ENCODE peak calls at places on chromosomes 6 and 20, in four cellular contexts. S is stomach, J is fibroblast of the aortic adventitia, A is lower leg skin. F is an unnamed sample.

GRCh38 chr6:118263929-118264486 is 284.1 kb upstream of the PLN start:
- DNase-seq in S (no peak), J (peak), A (no peak), F (no peak)

GRCh38 chr20:18276821-18277220 is 11.5 kb upstream of the ZNF133 start:
- DNase-seq in S (peak), J (peak), A (peak), F (peak)

GRCh38 chr6:113995632-113996031 is 24.7 kb upstream of the HDAC2 start:
- DNase-seq in S (no peak), J (peak), A (no peak), F (no peak)

GRCh38 chr20:25408890-25409289 is 1.4 kb downstream of the GINS1 start:
- DNase-seq in S (no peak), J (no peak), A (no peak), F (peak)

GRCh38 chr6:24780206-24780605 is 5.5 kb downstream of the GMNN start:
- DNase-seq in S (no peak), J (no peak), A (no peak), F (no peak)

GRCh38 chr6:114315841-114316595 is 26.8 kb downstream of the HS3ST5 start:
- DNase-seq in S (no peak), J (no peak), A (no peak), F (no peak)

GRCh38 chr6:5208491-5208890 is 52.3 kb downstream of the LYRM4 start:
- DNase-seq in S (no peak), J (peak), A (no peak), F (no peak)

GRCh38 chr6:112626468-112627082 is 279.4 kb downstream of the RFPL4B start:
- DNase-seq in S (no peak), J (peak), A (no peak), F (no peak)

GRCh38 chr6:72651191-72651590 is 29.3 kb downstream of the KCNQ5 start:
- DNase-seq in S (no peak), J (peak), A (no peak), F (no peak)

GRCh38 chr20:21450572-21450971 is 53.2 kb upstream of the NKX2-4 start:
- DNase-seq in S (no peak), J (no peak), A (no peak), F (no peak)

GRCh38 chr20:4661191-4661590 is 60.5 kb upstream of the PRND start:
- DNase-seq in S (no peak), J (no peak), A (no peak), F (no peak)

GRCh38 chr20:25508083-25508770 is 77.1 kb downstream of the NINL start:
- DNase-seq in S (no peak), J (peak), A (no peak), F (no peak)

GRCh38 chr6:46184114-46184513 is 13.3 kb upstream of the ENPP5 start:
- DNase-seq in S (no peak), J (peak), A (no peak), F (no peak)

GRCh38 chr6:53734473-53735299 is 60.1 kb upstream of the LRRC1 start:
- DNase-seq in S (peak), J (peak), A (no peak), F (no peak)

GRCh38 chr20:63090682-63091571 is 84.2 kb upstream of the BHLHE23 start:
- DNase-seq in S (no peak), J (no peak), A (no peak), F (peak)

GRCh38 chr6:147503587-147503986 is 4.9 kb upstream of the SAMD5 start:
- DNase-seq in S (no peak), J (no peak), A (no peak), F (no peak)

GRCh38 chr6:70905676-70906075 is 51.2 kb downstream of the B3GAT2 start:
- DNase-seq in S (no peak), J (no peak), A (no peak), F (no peak)

GRCh38 chr6:94736231-94736630 is 841.1 kb upstream of the MANEA start:
- DNase-seq in S (no peak), J (no peak), A (no peak), F (no peak)

GRCh38 chr20:38635721-38636285 is 34.2 kb downstream of the ARHGAP40 start:
- DNase-seq in S (no peak), J (peak), A (no peak), F (no peak)

GRCh38 chr6:169035381-169036280 is 218.0 kb downstream of the THBS2 start:
- DNase-seq in S (no peak), J (peak), A (no peak), F (no peak)

GRCh38 chr6:162124710-162125435 is 602.7 kb downstream of the PRKN start:
- DNase-seq in S (no peak), J (no peak), A (no peak), F (no peak)

GRCh38 chr6:24401458-24401857 is 1.3 kb upstream of the MRS2 start:
- DNase-seq in S (no peak), J (no peak), A (no peak), F (no peak)

GRCh38 chr20:11447371-11448100 is 470.2 kb upstream of the BTBD3 start:
- DNase-seq in S (no peak), J (no peak), A (no peak), F (no peak)

GRCh38 chr20:22414354-22414753 is 170.0 kb downstream of the FOXA2 start:
- DNase-seq in S (no peak), J (peak), A (no peak), F (no peak)

GRCh38 chr20:36712775-36713174 is 33.1 kb downstream of the NDRG3 start:
- DNase-seq in S (no peak), J (no peak), A (no peak), F (no peak)

GRCh38 chr20:36720510-36720909 is 25.4 kb downstream of the NDRG3 start:
- DNase-seq in S (no peak), J (peak), A (no peak), F (no peak)

GRCh38 chr20:36717657-36718056 is 28.2 kb downstream of the NDRG3 start:
- DNase-seq in S (no peak), J (peak), A (no peak), F (no peak)
- TF ChIP-seq CTCF in S (no peak), J (peak), A (no peak), F (peak)

DNA sequence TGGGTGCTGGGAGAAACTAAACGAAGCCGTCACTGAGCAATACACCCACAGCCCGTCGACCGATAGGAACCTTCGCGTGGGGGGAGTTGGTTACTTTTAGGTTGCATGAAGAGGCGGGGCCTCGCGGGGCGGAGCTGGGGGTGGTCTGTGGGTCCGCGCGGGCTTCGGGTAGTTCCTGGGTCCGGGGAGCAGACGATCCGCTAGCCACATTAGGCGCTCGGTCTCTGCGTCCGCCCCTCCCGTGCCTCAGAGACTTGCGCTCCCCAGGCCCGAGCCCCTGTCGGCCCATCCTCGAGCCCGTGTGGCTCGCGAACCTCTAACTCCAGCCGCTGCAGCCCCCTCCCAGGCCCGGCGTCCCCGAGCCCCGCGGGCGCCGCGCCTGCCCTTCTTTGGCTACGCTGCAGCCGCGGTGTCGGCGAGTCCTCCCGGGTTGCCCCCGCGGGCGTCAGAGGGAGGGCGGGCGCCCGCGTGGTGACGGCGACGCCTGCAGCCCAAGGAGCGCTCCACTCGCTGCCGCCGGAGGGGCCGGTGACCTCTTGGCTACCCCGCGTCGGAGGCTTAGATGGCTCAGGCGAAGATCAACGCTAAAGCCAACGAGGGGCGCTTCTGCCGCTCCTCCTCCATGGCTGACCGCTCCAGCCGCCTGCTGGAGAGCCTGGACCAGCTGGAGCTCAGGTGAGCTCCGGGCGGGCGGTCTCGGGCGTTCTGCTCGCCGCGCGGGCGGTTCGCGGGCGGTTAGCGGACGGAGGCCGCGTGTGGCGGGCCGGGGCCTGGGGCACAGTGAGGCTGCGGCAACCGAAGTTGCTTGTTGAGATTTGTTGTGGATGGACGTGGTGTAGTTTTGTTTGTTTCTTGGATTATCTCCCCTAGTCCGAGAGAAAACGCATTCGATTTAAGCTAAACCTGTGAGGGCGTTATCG is at the start of gene BAG2:
- DNase-seq in S (peak), J (peak), A (peak), F (peak)
- TF ChIP-seq CTCF in S (no peak), J (peak), A (no peak), F (peak)

GRCh38 chr20:57434390-57434700 is 43.1 kb downstream of the RBM38 start:
- DNase-seq in S (no peak), J (no peak), A (no peak), F (no peak)
- TF ChIP-seq CTCF in S (no peak), J (no peak), A (no peak), F (no peak)

DNA sequence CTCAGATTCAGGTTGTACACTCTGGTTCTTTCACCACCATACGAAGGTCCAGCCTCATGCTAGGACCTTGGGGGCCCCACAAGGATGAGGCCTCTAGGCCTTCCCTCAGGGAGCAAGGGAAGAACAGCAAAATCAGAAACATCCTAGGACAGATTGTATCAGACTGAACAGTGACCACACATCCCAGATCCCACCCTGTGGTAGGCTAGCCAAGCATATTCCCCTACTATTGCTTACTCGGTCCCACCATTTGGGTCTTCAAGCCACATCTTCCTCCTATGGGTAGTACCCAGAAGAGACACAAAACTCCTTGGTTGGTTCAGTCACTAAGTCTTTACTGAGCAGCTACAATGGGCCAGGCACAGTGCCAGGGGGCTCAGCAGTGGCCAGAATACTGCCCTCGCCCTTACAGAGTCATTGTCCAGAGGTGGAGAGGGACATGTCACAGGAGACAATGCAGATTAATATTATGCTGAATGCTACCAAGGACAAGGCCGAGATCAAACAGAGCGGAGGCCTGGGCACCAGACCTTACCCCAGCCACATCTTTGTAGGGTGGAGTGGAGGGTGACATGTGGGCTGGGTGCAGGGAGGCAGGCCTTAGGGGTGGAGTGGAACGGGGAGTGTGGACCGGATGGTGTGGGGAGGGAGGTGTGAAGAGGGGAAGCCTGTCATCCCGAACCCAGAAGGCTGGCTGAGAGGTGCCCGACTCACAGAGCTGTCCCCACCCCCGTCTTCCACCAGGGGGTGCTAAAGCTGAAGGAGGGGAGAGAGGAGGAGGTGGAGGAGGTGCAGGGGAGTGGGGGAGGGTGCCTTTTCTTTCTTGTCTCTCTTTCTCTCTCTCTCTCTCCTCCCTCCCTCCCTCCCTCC is 6.8 kb upstream of the MAPK13 start:
- DNase-seq in S (peak), J (peak), A (peak), F (no peak)
- TF ChIP-seq CTCF in S (no peak), J (peak), A (no peak), F (peak)

GRCh38 chr6:10262505-10262904 is 152.4 kb downstream of the TFAP2A start:
- DNase-seq in S (no peak), J (no peak), A (no peak), F (no peak)
- TF ChIP-seq CTCF in S (no peak), J (no peak), A (no peak), F (no peak)

F was measured in type B pancreatic cell.